ENCODE peak calls at places on chromosome 16, in four cellular contexts. Z, J, D and Q are unnamed samples.
A peak's percentile ranks its signal among the peaks of the same experiment; 100 is the strongest.

GRCh38 chr16:21501869-21502667 is 97.3 kb upstream of the METTL9 start:
- DNase-seq in J (peak; percentile 92), D (peak; percentile 93), Z (peak; percentile 99), Q (peak; percentile 91)

GRCh38 chr16:83574388-83574787 is 233.4 kb upstream of the HSBP1 start:
- DNase-seq in D (peak; percentile 40), J (no peak), Z (no peak), Q (no peak)

GRCh38 chr16:22814330-22815105 is 556 bp downstream of the HS3ST2 start:
- DNase-seq in Z (peak; percentile 70), J (no peak), D (no peak), Q (peak; percentile 9)

GRCh38 chr16:16009396-16009795 is 60.0 kb downstream of the ABCC1 start:
- DNase-seq in J (peak; percentile 62), D (no peak), Z (no peak), Q (no peak)

GRCh38 chr16:2159052-2159838 is 3.7 kb downstream of the TRAF7 start:
- DNase-seq in J (peak; percentile 65), D (peak; percentile 85), Z (peak; percentile 29), Q (no peak)

GRCh38 chr16:50747206-50747956 is 5.5 kb downstream of the CYLD start:
- DNase-seq in Z (no peak), J (no peak), D (peak; percentile 37), Q (no peak)

GRCh38 chr16:85752511-85753420 is 1.9 kb upstream of the C16orf74 start:
- DNase-seq in D (peak; percentile 34), J (peak; percentile 23), Z (peak; percentile 78), Q (peak; percentile 81)

GRCh38 chr16:5328546-5328945 is 231.0 kb upstream of the EEF2KMT start:
- DNase-seq in D (no peak), Z (peak; percentile 9), J (no peak), Q (peak; percentile 23)

GRCh38 chr16:84487358-84487757 is 17.1 kb downstream of the MEAK7 start:
- DNase-seq in J (no peak), Z (no peak), D (no peak), Q (no peak)

GRCh38 chr16:4319454-4319853 is 3.6 kb downstream of the GLIS2 start:
- DNase-seq in Z (no peak), D (no peak), J (no peak), Q (no peak)

GRCh38 chr16:70737377-70738082 is 51.7 kb upstream of the MTSS2 start:
- DNase-seq in Z (no peak), D (peak; percentile 100), J (peak; percentile 74), Q (no peak)

GRCh38 chr16:89484088-89484501 is 6.3 kb downstream of the ANKRD11 start:
- DNase-seq in Z (no peak), J (no peak), D (no peak), Q (no peak)

GRCh38 chr16:22342082-22342481 is 32.3 kb downstream of the CDR2 start:
- DNase-seq in Z (no peak), J (no peak), D (no peak), Q (no peak)

GRCh38 chr16:22189473-22190168 is 16.5 kb upstream of the EEF2K start:
- DNase-seq in D (peak; percentile 32), J (peak; percentile 76), Z (no peak), Q (peak; percentile 76)

GRCh38 chr16:3112058-3112880 is at the start of gene ZNF205:
- DNase-seq in D (peak; percentile 79), Z (peak; percentile 85), J (peak; percentile 79), Q (peak; percentile 88)

GRCh38 chr16:35908942-35909341 is 2449.5 kb downstream of the TP53TG3F start:
- DNase-seq in J (no peak), D (no peak), Z (no peak), Q (peak; percentile 21)

GRCh38 chr16:73527191-73527590 is 479.3 kb upstream of the ZFHX3 start:
- DNase-seq in J (no peak), D (no peak), Z (no peak), Q (no peak)

GRCh38 chr16:57518520-57518919 is 17.9 kb downstream of the CCDC102A start:
- DNase-seq in J (no peak), D (no peak), Z (no peak), Q (peak; percentile 45)

GRCh38 chr16:23572394-23572793 is 14.9 kb downstream of the UBFD1 start:
- DNase-seq in J (no peak), Z (no peak), D (no peak), Q (no peak)

GRCh38 chr16:55686671-55687070 is 30.9 kb downstream of the SLC6A2 start:
- DNase-seq in J (no peak), D (no peak), Z (no peak), Q (no peak)

GRCh38 chr16:21659124-21659523 is 4.6 kb upstream of the OTOA start:
- DNase-seq in D (no peak), J (no peak), Z (no peak), Q (no peak)

GRCh38 chr16:1920727-1921155 is 2.5 kb upstream of the HS3ST6 start:
- DNase-seq in J (no peak), D (peak; percentile 4), Z (peak; percentile 93), Q (peak; percentile 67)

GRCh38 chr16:67758006-67758405 is 38.9 kb upstream of the GFOD2 start:
- DNase-seq in Z (no peak), J (no peak), D (no peak), Q (no peak)

GRCh38 chr16:85445779-85446222 is 167.3 kb upstream of the GSE1 start:
- DNase-seq in D (peak; percentile 71), Z (no peak), J (no peak), Q (no peak)

GRCh38 chr16:57377080-57377841 is 5.0 kb downstream of the CX3CL1 start:
- DNase-seq in D (no peak), J (no peak), Z (no peak), Q (no peak)

GRCh38 chr16:17224859-17225258 is 245.9 kb downstream of the XYLT1 start:
- DNase-seq in Z (no peak), J (peak; percentile 60), D (peak; percentile 88), Q (peak; percentile 46)

GRCh38 chr16:23967018-23967417 is 131.2 kb downstream of the PRKCB start:
- DNase-seq in Z (no peak), D (no peak), J (no peak), Q (peak; percentile 17)

GRCh38 chr16:20906225-20906870 is 5.8 kb downstream of the LYRM1 start:
- DNase-seq in D (peak; percentile 93), J (no peak), Z (no peak), Q (no peak)

GRCh38 chr16:6672507-6672906 is 660.1 kb upstream of the RBFOX1 start:
- DNase-seq in Z (no peak), J (no peak), D (no peak), Q (no peak)

GRCh38 chr16:23384878-23385277 is 68.1 kb downstream of the COG7 start:
- DNase-seq in D (no peak), Z (no peak), J (no peak), Q (no peak)

DNA sequence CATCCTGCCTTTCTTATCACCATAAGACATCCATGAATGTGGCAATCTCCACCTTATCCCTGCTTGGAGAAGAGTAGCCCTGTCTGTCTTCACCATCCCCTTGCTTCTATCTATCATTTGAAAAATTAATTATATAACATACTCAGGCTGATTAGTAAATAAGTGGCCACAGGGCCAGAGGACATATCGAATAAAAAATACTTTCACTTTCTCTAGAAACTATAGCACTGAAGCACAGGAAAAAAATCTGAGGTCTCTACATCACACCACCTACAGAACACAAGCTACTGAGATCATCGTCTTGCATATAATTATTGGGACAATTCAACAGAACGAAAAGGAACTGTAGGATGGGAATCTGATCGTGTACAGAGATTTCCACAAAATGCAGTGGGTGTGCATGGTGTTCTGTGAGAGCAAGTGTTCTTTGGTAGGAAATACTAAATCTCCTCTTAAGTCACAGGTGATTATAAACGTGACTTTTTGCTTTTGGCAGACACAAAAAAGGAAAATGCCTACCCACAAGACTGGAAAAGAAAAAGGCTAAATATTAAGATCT is 289.6 kb upstream of the ERCC4 start:
- DNase-seq in J (no peak), D (no peak), Z (no peak), Q (no peak)
- H3K27me3 ChIP-seq in J (no peaks in the 10 kb centered on the region), D (no peaks in the 10 kb centered on the region), Z (no peaks in the 10 kb centered on the region), Q (peaks cover 33% of the 10 kb centered on the region)

GRCh38 chr16:74713325-74713724 is 12.7 kb upstream of the MLKL start:
- DNase-seq in Z (no peak), J (no peak), D (no peak), Q (no peak)
- H3K27ac ChIP-seq in Z (no peak overlapping the region), J (no peak overlapping the region), D (no peak overlapping the region), Q (no peak overlapping the region)

GRCh38 chr16:66437391-66437945 is 10.4 kb downstream of the BEAN1 start:
- DNase-seq in D (no peak), J (no peak), Z (no peak), Q (no peak)
- H3K27me3 ChIP-seq in D (peaks cover under 1% of the 10 kb centered on the region), J (no peaks in the 10 kb centered on the region), Z (peaks cover 3% of the 10 kb centered on the region), Q (no peaks in the 10 kb centered on the region)

DNA sequence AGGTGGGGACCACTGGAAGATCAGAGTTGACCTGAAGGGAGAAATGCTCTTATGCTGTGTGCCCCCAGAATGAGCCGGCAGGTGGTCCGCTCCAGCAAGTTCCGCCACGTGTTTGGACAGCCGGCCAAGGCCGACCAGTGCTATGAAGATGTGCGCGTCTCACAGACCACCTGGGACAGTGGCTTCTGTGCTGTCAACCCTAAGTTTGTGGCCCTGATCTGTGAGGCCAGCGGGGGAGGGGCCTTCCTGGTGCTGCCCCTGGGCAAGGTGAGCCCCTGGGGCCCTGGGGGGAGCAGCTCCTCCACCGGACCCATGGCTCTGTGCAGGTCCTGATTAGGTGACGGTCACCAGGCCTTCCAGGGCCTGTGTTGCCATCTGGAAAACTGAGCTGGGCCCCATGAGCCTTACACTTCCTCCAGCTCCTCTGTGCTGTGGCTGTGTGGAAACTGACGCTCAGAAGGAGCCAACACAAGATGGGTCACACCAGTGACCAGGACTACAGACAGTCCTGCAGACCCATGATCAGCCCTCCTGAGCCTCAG is 1.8 kb downstream of the CORO1A start:
- DNase-seq in D (no peak), J (peak; percentile 7), Z (no peak), Q (peak; percentile 11)
- H3K27ac ChIP-seq in D (no peak overlapping the region), J (no peak overlapping the region), Z (no peak overlapping the region), Q (no peak overlapping the region)